ENCODE peak calls at places on chromosome 12, in eight cellular contexts. Y, Z, D, Q, U, P, C and B are unnamed samples. For H3K4me1, the result is how much of the 10 kb centered on the place peaks cover.

GRCh38 chr12:46617167-46617566 is 208.6 kb downstream of the SLC38A4 start:
- ATAC-seq in C (peak), Q (no peak), Y (no peak), U (no peak), Z (no peak), D (no peak), P (peak), B (peak)

GRCh38 chr12:102478416-102479098 is 1.8 kb downstream of the IGF1 start:
- ATAC-seq in U (peak), P (peak), C (no peak), Z (no peak), Q (peak), Y (no peak), D (no peak), B (no peak)

GRCh38 chr12:29234965-29235364 is 85.9 kb downstream of the FAR2 start:
- ATAC-seq in Z (no peak), U (no peak), Y (no peak), C (no peak), Q (no peak), P (no peak), D (no peak), B (no peak)

GRCh38 chr12:75553865-75554555 is 42.6 kb upstream of the KRR1 start:
- ATAC-seq in P (no peak), U (no peak), Z (no peak), Q (no peak), Y (peak), C (no peak), D (no peak), B (no peak)

GRCh38 chr12:71646512-71646911 is 17.1 kb downstream of the ZFC3H1 start:
- ATAC-seq in Z (no peak), U (no peak), Y (no peak), D (no peak), C (no peak), P (no peak), Q (no peak), B (no peak)

GRCh38 chr12:122349078-122349477 is 73.4 kb downstream of the CLIP1 start:
- ATAC-seq in C (no peak), D (no peak), Y (no peak), P (no peak), U (no peak), Q (peak), Z (peak), B (no peak)

GRCh38 chr12:116861331-116861730 is 19.9 kb downstream of the HRK start:
- ATAC-seq in C (peak), D (peak), Y (no peak), P (peak), Z (peak), Q (peak), U (peak), B (no peak)

GRCh38 chr12:87274594-87275245 is 754.5 kb downstream of the C12orf50 start:
- ATAC-seq in Q (no peak), U (peak), D (peak), Z (peak), C (no peak), Y (peak), P (no peak), B (no peak)

GRCh38 chr12:123034865-123035264 is 54.4 kb downstream of the ARL6IP4 start:
- ATAC-seq in Z (no peak), Y (no peak), C (no peak), U (no peak), P (peak), D (peak), Q (no peak), B (no peak)

GRCh38 chr12:132603240-132604107 is 6.9 kb downstream of the LRCOL1 start:
- ATAC-seq in C (peak), P (no peak), D (no peak), Q (no peak), Y (no peak), Z (no peak), U (no peak), B (peak)

GRCh38 chr12:131634037-131634436 is 76.9 kb upstream of the SFSWAP start:
- ATAC-seq in Q (no peak), Y (no peak), Z (no peak), D (no peak), C (no peak), U (no peak), P (no peak), B (no peak)

GRCh38 chr12:51378749-51379148 is 12.5 kb downstream of the GALNT6 start:
- ATAC-seq in P (no peak), C (no peak), Y (no peak), U (peak), Q (no peak), Z (no peak), D (no peak), B (no peak)

GRCh38 chr12:116662612-116663144 is 75.2 kb downstream of the SPRING1 start:
- ATAC-seq in U (peak), Q (peak), D (no peak), Y (no peak), Z (peak), C (no peak), P (peak), B (no peak)

GRCh38 chr12:22163594-22163993 is 117.6 kb downstream of the CMAS start:
- ATAC-seq in C (no peak), Z (no peak), U (no peak), D (no peak), P (no peak), Q (no peak), Y (no peak), B (no peak)

GRCh38 chr12:122072031-122072970 is 6.3 kb upstream of the MLXIP start:
- ATAC-seq in Y (peak), D (peak), C (peak), U (no peak), P (peak), Q (peak), Z (peak), B (peak)

GRCh38 chr12:111175404-111175803 is 193.5 kb downstream of the PHETA1 start:
- ATAC-seq in Z (no peak), C (no peak), D (no peak), Q (no peak), P (no peak), U (no peak), Y (no peak), B (no peak)

GRCh38 chr12:9619411-9620179 is 11.9 kb upstream of the KLRB1 start:
- ATAC-seq in P (no peak), Q (no peak), Z (no peak), D (no peak), C (no peak), Y (no peak), U (no peak), B (no peak)

GRCh38 chr12:92360543-92360942 is 214.9 kb upstream of the BTG1 start:
- ATAC-seq in Q (no peak), Y (no peak), Z (no peak), P (no peak), D (no peak), C (no peak), U (no peak), B (no peak)

GRCh38 chr12:68279227-68280054 is 26.0 kb upstream of the IL22 start:
- ATAC-seq in U (no peak), Q (peak), C (no peak), P (no peak), Z (no peak), D (no peak), Y (no peak), B (no peak)

GRCh38 chr12:29354954-29355353 is 26.0 kb downstream of the ERGIC2 start:
- ATAC-seq in Q (no peak), U (no peak), C (no peak), P (no peak), D (no peak), Y (no peak), Z (no peak), B (no peak)

GRCh38 chr12:132409495-132410295 is 80.3 kb upstream of the FBRSL1 start:
- ATAC-seq in Y (no peak), Z (peak), P (no peak), U (no peak), D (no peak), C (no peak), Q (no peak), B (no peak)

GRCh38 chr12:26614217-26614616 is 218.8 kb downstream of the ITPR2 start:
- ATAC-seq in C (peak), Y (peak), Q (peak), Z (peak), D (no peak), P (no peak), U (peak), B (no peak)

GRCh38 chr12:104183443-104183842 is 32.1 kb upstream of the TXNRD1 start:
- ATAC-seq in P (no peak), Q (no peak), D (no peak), U (no peak), C (no peak), Y (no peak), Z (no peak), B (no peak)

GRCh38 chr12:41532072-41532471 is 344.0 kb downstream of the PDZRN4 start:
- ATAC-seq in Z (no peak), D (no peak), Q (no peak), C (no peak), U (no peak), Y (no peak), P (no peak), B (no peak)

GRCh38 chr12:108572166-108572790 is 9.9 kb downstream of the ISCU start:
- ATAC-seq in D (no peak), Z (no peak), Q (no peak), C (no peak), U (peak), P (no peak), Y (no peak), B (no peak)

GRCh38 chr12:57491393-57492280 is 3.8 kb downstream of the MARS1 start:
- ATAC-seq in Q (peak), Y (peak), U (peak), Z (peak), C (no peak), P (no peak), D (peak), B (no peak)

GRCh38 chr12:53616950-53617349 is 9.2 kb downstream of the ATF7 start:
- ATAC-seq in P (no peak), C (no peak), Y (no peak), U (no peak), Z (no peak), Q (no peak), D (no peak), B (no peak)

GRCh38 chr12:108833355-108833733 is 24.0 kb downstream of the SSH1 start:
- ATAC-seq in Z (no peak), P (peak), C (peak), Y (peak), U (no peak), D (peak), Q (peak), B (peak)

GRCh38 chr12:26767116-26767515 is 65.9 kb downstream of the ITPR2 start:
- ATAC-seq in C (no peak), P (no peak), D (no peak), Z (peak), Q (no peak), U (peak), Y (no peak), B (no peak)

GRCh38 chr12:22518067-22518719 is 26.1 kb downstream of the C2CD5 start:
- ATAC-seq in U (no peak), P (no peak), Y (no peak), C (no peak), D (no peak), Q (no peak), Z (no peak), B (no peak)

GRCh38 chr12:120978296-120979219 is at the start of gene HNF1A:
- ATAC-seq in U (no peak), Y (no peak), Q (no peak), Z (peak), P (no peak), D (peak), C (no peak), B (peak)

GRCh38 chr12:120977531-120978295 is 630 bp upstream of the HNF1A start:
- ATAC-seq in U (no peak), Y (no peak), P (no peak), D (no peak), C (no peak), Q (no peak), Z (no peak), B (no peak)

GRCh38 chr12:120979862-120980696 is 1.7 kb downstream of the HNF1A start:
- ATAC-seq in Y (no peak), Q (peak), U (no peak), P (no peak), C (no peak), D (peak), Z (peak), B (no peak)

GRCh38 chr12:120980800-120981368 is 2.5 kb downstream of the HNF1A start:
- ATAC-seq in P (no peak), C (no peak), Q (no peak), Y (no peak), D (peak), Z (peak), U (no peak), B (no peak)

GRCh38 chr12:120979220-120979861 is 998 bp downstream of the HNF1A start:
- ATAC-seq in Q (no peak), Y (no peak), U (no peak), P (no peak), C (no peak), D (peak), Z (peak), B (no peak)
- TF ChIP-seq POLR2A in Q (no peak), Y (no peak), U (no peak), P (no peak), C (no peak), D (peak), Z (no peak), B (no peak)

GRCh38 chr12:79680051-79680450 is 10.7 kb downstream of the PAWR start:
- ATAC-seq in U (no peak), D (no peak), C (no peak), P (no peak), Y (no peak), Z (no peak), Q (no peak), B (no peak)

GRCh38 chr12:79681008-79681590 is 9.7 kb downstream of the PAWR start:
- ATAC-seq in Z (no peak), Q (no peak), C (no peak), D (no peak), U (peak), Y (peak), P (no peak), B (no peak)

GRCh38 chr12:79685068-79685467 is 5.7 kb downstream of the PAWR start:
- ATAC-seq in Z (peak), Y (peak), Q (no peak), C (no peak), U (no peak), D (peak), P (no peak), B (no peak)

GRCh38 chr12:79686171-79686570 is 4.6 kb downstream of the PAWR start:
- ATAC-seq in Q (no peak), U (peak), P (no peak), Z (no peak), D (no peak), Y (no peak), C (no peak), B (no peak)

DNA sequence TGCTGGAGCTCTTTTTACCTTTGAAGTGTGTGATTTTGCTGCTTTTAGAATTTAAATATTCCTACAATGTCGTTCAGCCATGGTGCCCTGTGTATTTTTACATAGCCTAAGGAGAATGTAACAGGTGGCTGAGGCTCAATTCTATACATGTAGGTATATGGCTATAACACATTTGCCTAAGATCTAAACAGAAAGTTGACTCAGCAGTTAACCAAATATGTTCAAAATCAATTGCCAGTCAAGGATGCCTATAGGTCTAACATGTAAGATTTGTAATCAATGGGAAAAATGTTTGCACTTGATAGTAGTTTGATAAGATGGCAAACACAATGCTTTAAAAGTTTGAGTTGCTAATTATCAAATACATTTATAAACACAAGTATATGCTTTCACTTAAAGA is 8.2 kb downstream of the PAWR start:
- ATAC-seq in Z (peak), P (no peak), C (no peak), D (no peak), Q (no peak), U (peak), Y (no peak), B (no peak)
- H3K4me1 ChIP-seq in Z (half or more), P (under half), C (under half), D (half or more), Q (under half), U (under half), Y (under half), B (under half)

GRCh38 chr12:11650697-11651281 is 1.3 kb downstream of the ETV6 start:
- ATAC-seq in Z (peak), C (no peak), P (no peak), D (no peak), U (peak), Y (no peak), Q (peak), B (no peak)

GRCh38 chr12:11651377-11651776 is 1.9 kb downstream of the ETV6 start:
- ATAC-seq in P (no peak), C (no peak), Z (no peak), Y (no peak), D (no peak), U (no peak), Q (no peak), B (no peak)

GRCh38 chr12:11650279-11650696 is 814 bp downstream of the ETV6 start:
- ATAC-seq in D (no peak), Z (peak), P (no peak), Q (peak), C (no peak), Y (no peak), U (no peak), B (no peak)

GRCh38 chr12:11649413-11650278 is at the start of gene ETV6:
- ATAC-seq in D (peak), P (peak), Z (peak), U (peak), Y (peak), C (peak), Q (peak), B (peak)

GRCh38 chr12:11648514-11649412 is 711 bp upstream of the ETV6 start:
- ATAC-seq in Z (peak), D (peak), P (peak), U (peak), C (peak), Y (peak), Q (peak), B (peak)
- TF ChIP-seq POLR2A in Z (peak), D (peak), P (peak), U (peak), C (no peak), Y (peak), Q (peak), B (peak)

DNA sequence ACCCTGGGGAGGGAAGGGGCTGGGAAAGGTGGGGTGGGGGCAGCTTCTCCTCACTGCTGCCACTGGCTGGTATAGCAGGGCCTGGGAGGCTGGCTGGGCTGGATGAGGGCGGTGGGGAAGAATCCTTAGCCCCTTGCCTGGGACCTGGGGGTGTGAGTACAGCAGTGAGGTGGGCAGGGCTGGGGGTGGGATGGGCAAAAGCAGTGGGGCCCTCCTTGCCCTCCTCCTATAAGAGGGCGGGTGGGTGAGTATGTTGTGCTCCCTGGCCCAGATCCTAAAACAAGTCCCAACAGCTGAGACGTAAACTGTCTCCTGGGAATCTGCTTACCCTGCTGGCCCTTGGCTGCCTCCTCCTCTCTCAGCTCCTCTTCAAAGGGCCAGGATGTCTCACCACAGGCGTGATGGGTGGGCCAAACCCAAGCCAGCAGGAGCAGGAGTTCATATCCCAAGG is 2.2 kb downstream of the NCKAP5L start:
- ATAC-seq in P (no peak), U (no peak), Y (no peak), Q (no peak), Z (no peak), C (no peak), D (no peak), B (no peak)
- H3K4me1 ChIP-seq in P (half or more), U (under half), Y (under half), Q (under half), Z (half or more), C (half or more), D (under half), B (under half)

DNA sequence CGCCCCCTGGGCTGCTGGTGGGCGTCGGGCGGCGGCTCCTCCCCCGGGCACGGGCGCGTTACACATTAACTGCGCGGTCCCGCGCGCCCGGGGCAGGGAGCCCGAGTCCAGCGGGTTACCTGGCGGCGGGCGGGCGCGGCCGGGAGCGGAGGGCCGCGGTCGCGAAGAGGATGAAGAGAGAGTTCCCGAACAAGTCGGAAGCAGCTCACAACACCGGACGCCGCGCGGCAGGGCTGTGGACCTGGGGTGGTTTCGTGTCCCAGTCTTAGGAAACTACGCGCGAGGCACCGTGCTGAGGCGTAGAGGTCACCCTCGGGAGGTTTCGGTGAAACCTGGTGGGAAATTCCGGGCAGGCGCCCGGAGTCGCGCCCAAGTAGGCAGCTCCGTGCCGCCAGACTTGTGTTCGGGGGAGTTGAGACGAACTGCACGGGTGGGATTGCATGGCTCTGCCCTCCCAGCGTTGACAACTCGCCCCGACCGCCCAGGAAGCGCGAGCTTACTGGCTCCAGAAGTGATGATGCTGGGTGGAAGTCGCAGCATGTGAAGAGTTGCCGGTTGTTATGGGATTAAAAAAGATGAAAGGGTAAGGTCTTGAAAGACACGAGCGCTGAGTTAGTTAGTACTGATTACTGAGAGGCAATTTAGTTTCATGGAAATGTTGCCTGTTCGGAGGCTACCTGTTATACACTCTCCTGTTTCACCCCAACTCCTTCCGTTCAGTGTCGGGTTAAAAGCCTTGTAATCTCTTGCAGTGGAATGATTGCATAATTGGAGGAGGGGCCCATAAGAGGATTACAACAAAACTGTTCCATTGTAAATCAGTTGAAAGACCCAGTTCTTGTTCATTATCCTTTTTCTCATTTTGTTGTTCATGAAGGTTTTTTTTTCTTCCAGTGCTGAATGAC is 879 bp downstream of the RAB3IP start:
- ATAC-seq in Y (peak), P (peak), Q (peak), U (peak), D (peak), Z (peak), C (peak), B (peak)
- TF ChIP-seq POLR2A in Y (no peak), P (peak), Q (no peak), U (peak), D (no peak), Z (peak), C (no peak), B (no peak)

DNA sequence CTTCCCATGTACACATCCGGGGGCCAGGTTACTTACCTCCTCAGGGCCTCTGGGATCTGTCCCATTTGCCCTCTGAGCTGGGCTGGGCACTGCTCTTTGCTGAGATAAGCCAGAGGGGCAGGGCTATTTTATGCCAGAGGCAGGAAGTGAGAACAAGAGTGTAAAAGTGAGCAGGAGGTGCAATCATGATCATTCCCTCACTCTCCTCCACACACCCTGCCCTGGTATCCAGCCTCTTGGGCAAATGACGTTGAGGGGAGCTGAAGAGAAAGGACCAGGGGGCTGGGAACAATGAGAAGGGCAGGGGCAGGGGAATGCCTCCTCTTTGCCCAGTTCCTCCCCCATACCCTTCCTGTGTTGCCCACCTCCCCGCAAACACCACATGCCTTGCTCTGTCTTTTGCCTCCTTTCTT is 4.2 kb downstream of the LPAR5 start:
- ATAC-seq in Q (no peak), U (peak), Y (no peak), P (no peak), Z (peak), C (peak), D (no peak), B (no peak)
- H3K4me1 ChIP-seq in Q (under half), U (half or more), Y (under half), P (under half), Z (half or more), C (under half), D (under half), B (under half)

GRCh38 chr12:44484862-44485261 is 391.3 kb downstream of the NELL2 start:
- ATAC-seq in C (no peak), Y (no peak), U (no peak), Z (no peak), D (no peak), P (no peak), Q (no peak), B (no peak)
- TF ChIP-seq POLR2A in C (no peak), Y (no peak), U (no peak), Z (no peak), D (no peak), P (no peak), Q (no peak), B (no peak)